ENCODE peak calls at places on chromosome 10, in four cellular contexts. One of them, this sample, is unnamed.

GRCh38 chr10:112782176-112782907 is 167.7 kb upstream of the TCF7L2 start:
- DNase-seq in IMR-90: no peak
- DNase-seq in A549: no peak
- DNase-seq in K562: no peak
- DNase-seq in this sample: no peak

GRCh38 chr10:96491303-96491702 is 22.4 kb downstream of the TLL2 start:
- DNase-seq in K562: peak; percentile 23
- DNase-seq in A549: no peak
- DNase-seq in IMR-90: no peak
- DNase-seq in this sample: no peak

GRCh38 chr10:103652599-103653281 is 159.2 kb downstream of the NEURL1 start:
- DNase-seq in IMR-90: no peak
- DNase-seq in K562: no peak
- DNase-seq in A549: no peak
- DNase-seq in this sample: no peak

GRCh38 chr10:4093438-4093837 is 308.4 kb upstream of the KLF6 start:
- DNase-seq in A549: no peak
- DNase-seq in IMR-90: no peak
- DNase-seq in K562: no peak
- DNase-seq in this sample: no peak

GRCh38 chr10:113661332-113661731 is 2.5 kb downstream of the NRAP start:
- DNase-seq in IMR-90: no peak
- DNase-seq in K562: no peak
- DNase-seq in A549: no peak
- DNase-seq in this sample: no peak

GRCh38 chr10:114024876-114025609 is 18.6 kb upstream of the ADRB1 start:
- DNase-seq in IMR-90: peak; percentile 20
- DNase-seq in A549: no peak
- DNase-seq in K562: peak; percentile 25
- DNase-seq in this sample: peak; percentile 86

GRCh38 chr10:15300145-15300544 is 70.9 kb downstream of the FAM171A1 start:
- DNase-seq in K562: no peak
- DNase-seq in IMR-90: no peak
- DNase-seq in A549: no peak
- DNase-seq in this sample: no peak

GRCh38 chr10:93518531-93518930 is 22.1 kb downstream of the CEP55 start:
- DNase-seq in K562: no peak
- DNase-seq in A549: no peak
- DNase-seq in IMR-90: no peak
- DNase-seq in this sample: no peak

GRCh38 chr10:93473804-93474472 is 8.2 kb downstream of the MYOF start:
- DNase-seq in K562: no peak
- DNase-seq in A549: no peak
- DNase-seq in IMR-90: no peak
- DNase-seq in this sample: no peak

DNA sequence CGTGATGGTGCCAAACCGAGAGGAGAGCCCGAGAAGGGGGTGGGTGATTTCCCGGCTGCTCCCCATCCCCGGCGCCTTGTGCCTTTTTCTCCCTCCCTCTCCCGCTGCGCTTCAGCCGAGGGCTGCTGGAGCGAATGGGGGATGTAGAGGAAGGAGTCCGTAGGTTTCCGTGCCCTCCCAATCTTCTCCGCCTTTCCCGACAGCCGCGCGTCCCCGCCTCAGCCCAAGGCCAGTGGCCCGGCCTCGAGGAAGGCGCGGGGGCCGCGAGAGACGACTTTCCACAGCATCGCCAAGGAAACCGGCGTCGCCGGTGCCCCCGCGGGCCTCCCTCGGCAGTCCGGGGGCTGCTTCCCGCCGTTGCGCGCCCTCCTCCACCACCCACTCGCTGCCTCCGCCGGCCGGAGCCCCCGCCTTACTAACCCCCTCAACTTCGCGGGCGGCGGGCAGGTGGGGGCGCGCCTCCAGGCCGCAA is 1.2 kb downstream of the EGR2 start:
- DNase-seq in IMR-90: no peak
- DNase-seq in K562: no peak
- DNase-seq in A549: no peak
- DNase-seq in this sample: no peak
- TF ChIP-seq ELK1 in IMR-90: no peak
- TF ChIP-seq ELK1 in K562: no peak
- TF ChIP-seq ELK1 in A549: no peak
- TF ChIP-seq ELK1 in this sample: no peak

GRCh38 chr10:85671530-85671929 is 695.1 kb downstream of the GRID1 start:
- DNase-seq in K562: no peak
- DNase-seq in IMR-90: no peak
- DNase-seq in A549: no peak
- DNase-seq in this sample: no peak

GRCh38 chr10:85673270-85673669 is 693.3 kb downstream of the GRID1 start:
- DNase-seq in A549: no peak
- DNase-seq in IMR-90: no peak
- DNase-seq in K562: no peak
- DNase-seq in this sample: no peak

GRCh38 chr10:85679061-85679460 is 687.5 kb downstream of the GRID1 start:
- DNase-seq in K562: no peak
- DNase-seq in A549: no peak
- DNase-seq in IMR-90: no peak
- DNase-seq in this sample: no peak

GRCh38 chr10:85679696-85680095 is 686.9 kb downstream of the GRID1 start:
- DNase-seq in A549: no peak
- DNase-seq in IMR-90: no peak
- DNase-seq in K562: no peak
- DNase-seq in this sample: no peak

GRCh38 chr10:85674851-85675250 is 691.7 kb downstream of the GRID1 start:
- DNase-seq in A549: no peak
- DNase-seq in K562: no peak
- DNase-seq in IMR-90: no peak
- DNase-seq in this sample: no peak
- TF ChIP-seq ELK1 in A549: no peak
- TF ChIP-seq ELK1 in K562: no peak
- TF ChIP-seq ELK1 in IMR-90: no peak
- TF ChIP-seq ELK1 in this sample: no peak

GRCh38 chr10:121899727-121900126 is 28.1 kb downstream of the ATE1 start:
- DNase-seq in IMR-90: no peak
- DNase-seq in K562: no peak
- DNase-seq in A549: no peak
- DNase-seq in this sample: no peak

GRCh38 chr10:121904888-121905287 is 22.9 kb downstream of the ATE1 start:
- DNase-seq in IMR-90: no peak
- DNase-seq in K562: no peak
- DNase-seq in A549: no peak
- DNase-seq in this sample: no peak

GRCh38 chr10:121900443-121901174 is 27.2 kb downstream of the ATE1 start:
- DNase-seq in K562: peak; percentile 58
- DNase-seq in IMR-90: peak; percentile 71
- DNase-seq in A549: peak; percentile 62
- DNase-seq in this sample: no peak
- TF ChIP-seq ELK1 in K562: no peak
- TF ChIP-seq ELK1 in IMR-90: no peak
- TF ChIP-seq ELK1 in A549: no peak
- TF ChIP-seq ELK1 in this sample: no peak

DNA sequence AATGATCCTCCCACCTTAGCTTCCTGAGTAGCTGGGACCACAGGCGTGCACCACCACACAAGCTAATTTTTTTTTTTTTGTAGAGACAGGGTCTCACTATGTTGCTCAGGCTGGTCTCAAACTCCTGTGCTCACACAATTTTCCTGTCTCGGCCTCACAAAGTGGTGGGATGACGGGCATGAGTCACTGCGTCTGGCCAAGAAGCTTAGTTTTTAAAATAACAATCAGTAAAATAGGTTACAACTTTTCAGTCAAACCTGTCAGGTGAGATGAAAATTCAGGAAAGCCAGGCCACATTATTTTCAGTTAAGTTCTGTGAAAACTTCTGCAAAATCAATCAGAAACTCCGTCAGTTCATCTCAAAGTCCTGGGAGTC is 55.4 kb downstream of the FAM241B start:
- DNase-seq in K562: no peak
- DNase-seq in IMR-90: no peak
- DNase-seq in A549: no peak
- DNase-seq in this sample: no peak
- TF ChIP-seq ELK1 in K562: no peak
- TF ChIP-seq ELK1 in IMR-90: no peak
- TF ChIP-seq ELK1 in A549: no peak
- TF ChIP-seq ELK1 in this sample: no peak

GRCh38 chr10:49113741-49114141 is 1.6 kb downstream of the VSTM4 start:
- DNase-seq in A549: no peak
- DNase-seq in IMR-90: peak; percentile 47
- DNase-seq in K562: no peak
- DNase-seq in this sample: no peak

GRCh38 chr10:49111320-49111698 is 4.0 kb downstream of the VSTM4 start:
- DNase-seq in K562: no peak
- DNase-seq in IMR-90: no peak
- DNase-seq in A549: no peak
- DNase-seq in this sample: no peak

GRCh38 chr10:49112098-49112497 is 3.2 kb downstream of the VSTM4 start:
- DNase-seq in A549: no peak
- DNase-seq in IMR-90: no peak
- DNase-seq in K562: no peak
- DNase-seq in this sample: no peak

GRCh38 chr10:49114718-49115014 is 656 bp downstream of the VSTM4 start:
- DNase-seq in A549: no peak
- DNase-seq in K562: no peak
- DNase-seq in IMR-90: no peak
- DNase-seq in this sample: no peak

GRCh38 chr10:49112851-49113250 is 2.5 kb downstream of the VSTM4 start:
- DNase-seq in IMR-90: no peak
- DNase-seq in A549: no peak
- DNase-seq in K562: no peak
- DNase-seq in this sample: no peak
- TF ChIP-seq ELK1 in IMR-90: no peak
- TF ChIP-seq ELK1 in A549: no peak
- TF ChIP-seq ELK1 in K562: no peak
- TF ChIP-seq ELK1 in this sample: no peak

GRCh38 chr10:25683291-25683690 is 250.7 kb upstream of the MYO3A start:
- DNase-seq in IMR-90: no peak
- DNase-seq in K562: no peak
- DNase-seq in A549: no peak
- DNase-seq in this sample: no peak

GRCh38 chr10:25678220-25678619 is 255.8 kb upstream of the MYO3A start:
- DNase-seq in IMR-90: no peak
- DNase-seq in A549: no peak
- DNase-seq in K562: no peak
- DNase-seq in this sample: no peak

GRCh38 chr10:25678666-25679065 is 255.4 kb upstream of the MYO3A start:
- DNase-seq in IMR-90: no peak
- DNase-seq in K562: no peak
- DNase-seq in A549: no peak
- DNase-seq in this sample: no peak

DNA sequence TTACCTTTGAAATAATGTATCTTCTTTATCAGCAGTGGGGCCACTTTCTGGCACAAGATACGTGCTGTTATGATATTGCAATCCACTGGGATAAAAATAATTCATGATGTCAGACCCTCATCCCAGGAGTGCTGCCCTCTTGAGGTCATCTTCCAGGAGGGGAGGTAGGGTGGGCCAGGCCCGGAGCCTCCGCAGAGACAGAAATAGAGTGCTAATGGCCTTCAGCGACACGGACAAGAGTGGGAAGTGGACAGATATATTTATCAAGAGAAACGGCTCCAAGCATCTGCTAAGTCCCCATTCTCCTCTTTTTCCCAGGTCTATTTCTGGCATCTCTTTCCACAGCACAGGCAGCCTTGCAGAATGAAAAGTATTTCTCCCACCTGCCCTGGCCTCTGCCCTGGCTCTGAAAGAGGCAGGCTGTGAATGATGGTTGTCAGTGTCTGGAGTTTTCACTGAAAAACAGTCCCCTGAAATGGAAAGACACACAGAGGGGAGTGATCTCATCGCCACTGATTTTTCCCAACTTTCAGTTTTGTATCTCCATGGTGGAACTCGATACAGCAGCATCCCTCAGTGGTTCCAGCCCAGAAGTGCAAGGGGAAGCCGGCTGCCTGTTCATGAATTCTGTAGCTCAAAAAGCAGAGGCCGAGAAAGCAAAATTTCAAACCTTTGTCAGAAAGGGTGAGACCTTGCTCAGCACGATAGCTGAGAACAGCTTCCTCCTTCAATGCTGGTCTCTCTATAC is 251.7 kb upstream of the MYO3A start:
- DNase-seq in A549: peak; percentile 23
- DNase-seq in IMR-90: no peak
- DNase-seq in K562: peak; percentile 18
- DNase-seq in this sample: no peak
- TF ChIP-seq ELK1 in A549: no peak
- TF ChIP-seq ELK1 in IMR-90: no peak
- TF ChIP-seq ELK1 in K562: no peak
- TF ChIP-seq ELK1 in this sample: no peak

GRCh38 chr10:84531396-84531795 is 203.0 kb downstream of the CCSER2 start:
- DNase-seq in A549: no peak
- DNase-seq in IMR-90: no peak
- DNase-seq in K562: no peak
- DNase-seq in this sample: no peak
- TF ChIP-seq ELK1 in A549: no peak
- TF ChIP-seq ELK1 in IMR-90: no peak
- TF ChIP-seq ELK1 in K562: no peak
- TF ChIP-seq ELK1 in this sample: no peak

GRCh38 chr10:50576995-50577394 is 46.8 kb downstream of the SGMS1 start:
- DNase-seq in IMR-90: no peak
- DNase-seq in K562: peak; percentile 56
- DNase-seq in A549: no peak
- DNase-seq in this sample: no peak

GRCh38 chr10:50577681-50578350 is 45.9 kb downstream of the SGMS1 start:
- DNase-seq in IMR-90: peak; percentile 75
- DNase-seq in K562: peak; percentile 96
- DNase-seq in A549: no peak
- DNase-seq in this sample: no peak

GRCh38 chr10:50575477-50576244 is 48.1 kb downstream of the SGMS1 start:
- DNase-seq in K562: no peak
- DNase-seq in A549: no peak
- DNase-seq in IMR-90: no peak
- DNase-seq in this sample: no peak

GRCh38 chr10:50574932-50575331 is 48.8 kb downstream of the SGMS1 start:
- DNase-seq in IMR-90: no peak
- DNase-seq in A549: no peak
- DNase-seq in K562: no peak
- DNase-seq in this sample: no peak

GRCh38 chr10:50576245-50576815 is 47.4 kb downstream of the SGMS1 start:
- DNase-seq in IMR-90: peak; percentile 49
- DNase-seq in K562: peak; percentile 10
- DNase-seq in A549: no peak
- DNase-seq in this sample: no peak
- TF ChIP-seq ELK1 in IMR-90: no peak
- TF ChIP-seq ELK1 in K562: no peak
- TF ChIP-seq ELK1 in A549: no peak
- TF ChIP-seq ELK1 in this sample: no peak

DNA sequence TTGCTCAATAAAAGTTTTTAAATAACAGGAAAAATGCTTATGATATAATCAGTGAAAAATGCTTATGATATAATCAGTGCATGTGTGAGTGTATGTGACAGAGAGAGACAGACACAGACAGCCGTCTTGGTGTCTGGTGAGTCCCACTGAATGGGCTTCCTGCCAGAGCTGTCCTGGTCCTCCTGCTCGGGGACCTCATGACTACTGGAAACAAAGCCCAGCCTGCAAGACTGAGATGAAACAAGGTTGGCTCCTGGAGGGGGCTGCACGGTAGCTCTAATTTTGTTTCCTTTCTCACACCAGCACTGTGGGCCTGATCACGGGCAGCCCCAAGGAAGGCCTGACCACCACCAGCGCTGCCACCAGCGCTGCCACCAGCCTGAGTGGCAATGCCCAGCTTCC is 57.3 kb downstream of the NRP1 start:
- DNase-seq in K562: no peak
- DNase-seq in IMR-90: peak; percentile 47
- DNase-seq in A549: no peak
- DNase-seq in this sample: no peak
- TF ChIP-seq ELK1 in K562: no peak
- TF ChIP-seq ELK1 in IMR-90: no peak
- TF ChIP-seq ELK1 in A549: no peak
- TF ChIP-seq ELK1 in this sample: no peak

This sample was measured in GM12878.